ENCODE peak calls at places on chromosomes 2 and 18, in four cellular contexts. W is activated CD8-positive, alpha-beta memory T cell treated with anti-CD3 and anti-CD28 coated beads, Interleukin-2, amount 50 U/mL, for 48 hours; B is omental fat pad; R is NCI-H1436. M is an unnamed sample.

GRCh38 chr18:3368193-3368592 is 81.8 kb upstream of the TGIF1 start:
- DNase-seq in W (no peak), B (no peak), R (no peak), M (peak; percentile 28)

GRCh38 chr2:217125004-217125403 is 265.1 kb upstream of the TNP1 start:
- DNase-seq in W (no peak), B (no peak), R (no peak), M (no peak)

GRCh38 chr2:77520981-77521380 is 1.2 kb downstream of the LRRTM4 start:
- DNase-seq in W (no peak), B (no peak), R (no peak), M (no peak)

GRCh38 chr2:198873771-198874501 is 583.8 kb downstream of the SATB2 start:
- DNase-seq in W (no peak), B (no peak), R (no peak), M (peak; percentile 77)

GRCh38 chr2:111919794-111920608 is 21.6 kb downstream of the MERTK start:
- DNase-seq in W (no peak), B (no peak), R (no peak), M (no peak)

GRCh38 chr2:128261245-128262128 is 57.2 kb downstream of the HS6ST1 start:
- DNase-seq in W (no peak), B (no peak), R (no peak), M (no peak)

GRCh38 chr18:45571161-45571560 is 44.1 kb upstream of the SLC14A2 start:
- DNase-seq in W (no peak), B (no peak), R (no peak), M (no peak)

GRCh38 chr2:221570321-221571107 is 1.6 kb downstream of the EPHA4 start:
- DNase-seq in W (peak; percentile 50), B (no peak), R (peak; percentile 27), M (peak; percentile 31)

GRCh38 chr2:174931724-174932123 is 73.5 kb downstream of the CHN1 start:
- DNase-seq in W (no peak), B (no peak), R (no peak), M (peak; percentile 90)

GRCh38 chr2:162233197-162233596 is 10.0 kb downstream of the FAP start:
- DNase-seq in W (no peak), B (no peak), R (no peak), M (peak; percentile 76)

GRCh38 chr2:219344756-219345458 is 12.4 kb upstream of the RESP18 start:
- DNase-seq in W (no peak), B (no peak), R (no peak), M (peak; percentile 12)

GRCh38 chr2:45391866-45392265 is 219.2 kb downstream of the SRBD1 start:
- DNase-seq in W (no peak), B (no peak), R (no peak), M (peak; percentile 33)

GRCh38 chr2:30871980-30872789 is 64.9 kb upstream of the CAPN13 start:
- DNase-seq in W (no peak), B (no peak), R (no peak), M (no peak)

M was measured in IMR-90.